ENCODE peak calls at places on chromosomes 13 and 19, in eight cellular contexts. E is GM12892, C is GM12891, T is Peyer's patch, X is upper lobe of left lung, I is thyroid gland, L is body of pancreas, M is breast epithelium. D is an unnamed sample.

GRCh38 chr19:14361824-14362223 is 19.4 kb upstream of the ADGRE5 start:
- DNase-seq in X (no peak), M (no peak), L (no peak), T (no peak), E (no peak), I (no peak), C (no peak), D (no peak)

GRCh38 chr13:31944262-31945160 is 87.1 kb upstream of the FRY start:
- DNase-seq in C (no peak), I (no peak), X (no peak), L (no peak), E (no peak), T (no peak), M (no peak), D (no peak)

GRCh38 chr13:104875008-104875762 is 1660.3 kb downstream of the EFNB2 start:
- DNase-seq in X (no peak), I (no peak), T (no peak), C (no peak), L (no peak), M (no peak), E (no peak), D (no peak)

GRCh38 chr19:32464279-32464678 is 58.7 kb downstream of the DPY19L3 start:
- DNase-seq in T (no peak), L (no peak), E (no peak), C (no peak), I (no peak), X (no peak), M (no peak), D (no peak)

GRCh38 chr13:65260938-65261880 is 1968.9 kb downstream of the PCDH9 start:
- DNase-seq in E (no peak), X (no peak), M (no peak), I (no peak), T (no peak), L (no peak), C (no peak), D (no peak)

GRCh38 chr13:110676511-110677204 is 29.3 kb downstream of the CARS2 start:
- DNase-seq in T (no peak), X (peak; percentile 51), E (peak; percentile 54), M (no peak), L (peak; percentile 61), C (peak; percentile 52), I (peak; percentile 18), D (no peak)

GRCh38 chr13:44312898-44313551 is 60.6 kb upstream of the SERP2 start:
- DNase-seq in L (no peak), I (no peak), E (no peak), M (no peak), C (no peak), T (no peak), X (no peak), D (no peak)

GRCh38 chr13:73268306-73268705 is 209.5 kb downstream of the KLF5 start:
- DNase-seq in C (no peak), I (no peak), L (no peak), E (no peak), M (no peak), X (no peak), T (peak; percentile 59), D (peak; percentile 15)

GRCh38 chr19:14048439-14049153 is 13.3 kb downstream of the PALM3 start:
- DNase-seq in C (peak; percentile 71), T (peak; percentile 74), I (peak; percentile 55), M (no peak), X (no peak), E (no peak), L (peak; percentile 61), D (peak; percentile 59)

GRCh38 chr19:13060233-13060963 is 42.3 kb downstream of the LYL1 start:
- DNase-seq in M (no peak), E (no peak), X (peak; percentile 54), C (no peak), T (no peak), I (peak; percentile 87), L (peak; percentile 40), D (peak; percentile 94)

GRCh38 chr19:31459430-31459829 is 110.2 kb upstream of the TSHZ3 start:
- DNase-seq in T (no peak), X (no peak), M (no peak), E (no peak), I (no peak), C (no peak), L (no peak), D (no peak)

GRCh38 chr13:41974262-41974900 is 13.5 kb upstream of the VWA8 start:
- DNase-seq in X (no peak), M (no peak), I (no peak), T (no peak), E (no peak), C (no peak), L (no peak), D (no peak)

GRCh38 chr13:31107109-31107508 is 54.6 kb downstream of the HSPH1 start:
- DNase-seq in C (no peak), X (no peak), I (no peak), E (no peak), T (no peak), M (no peak), L (no peak), D (no peak)

GRCh38 chr13:93355094-93355493 is 128.5 kb downstream of the GPC6 start:
- DNase-seq in X (no peak), L (no peak), C (no peak), M (no peak), T (no peak), E (no peak), I (no peak), D (no peak)

DNA sequence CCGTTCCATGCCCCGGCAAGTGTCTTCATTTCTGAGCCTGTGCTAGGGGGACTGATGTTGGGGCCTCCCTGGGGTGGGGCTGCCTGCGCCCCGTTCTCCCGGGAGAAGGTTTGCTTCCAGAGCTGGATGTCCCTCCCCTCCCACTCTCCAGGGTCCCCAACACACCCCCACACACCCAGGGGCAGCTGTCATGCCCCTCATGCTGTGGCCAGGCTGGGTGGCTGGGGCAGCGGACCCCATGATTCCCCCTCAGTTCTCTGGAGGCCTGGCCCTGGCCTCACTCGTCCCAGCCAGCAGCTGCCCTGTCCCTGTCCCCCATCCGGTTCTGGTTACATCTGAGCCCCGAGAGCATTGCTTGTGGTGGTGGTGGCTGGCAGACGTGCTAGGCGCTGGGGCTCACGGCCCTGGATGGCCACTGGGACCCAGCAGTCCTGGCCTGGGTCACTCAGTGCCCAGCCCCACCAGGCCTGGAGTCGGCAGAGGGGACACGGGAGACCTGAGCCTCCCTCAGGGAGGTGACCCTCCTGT is 184.8 kb downstream of the KDM4B start:
- DNase-seq in T (no peak), L (no peak), I (no peak), X (peak; percentile 68), M (no peak), E (peak; percentile 36), C (peak; percentile 37), D (no peak)
- TF ChIP-seq POLR2A in T (no peak), L (no peak), I (no peak), X (no peak), M (no peak), E (no peak), C (no peak), D (no peak)

GRCh38 chr19:49538643-49539042 is 10.8 kb downstream of the RCN3 start:
- DNase-seq in E (no peak), C (no peak), T (no peak), I (no peak), X (no peak), L (no peak), M (no peak), D (no peak)

GRCh38 chr19:49530708-49531107 is 2.9 kb downstream of the RCN3 start:
- DNase-seq in M (no peak), I (no peak), T (no peak), X (no peak), L (no peak), E (no peak), C (no peak), D (no peak)

GRCh38 chr19:49536921-49537462 is 9.2 kb downstream of the RCN3 start:
- DNase-seq in I (no peak), C (no peak), M (no peak), X (no peak), T (no peak), L (no peak), E (no peak), D (no peak)

GRCh38 chr19:49534632-49535385 is 7.0 kb downstream of the RCN3 start:
- DNase-seq in T (no peak), C (no peak), I (no peak), X (no peak), E (no peak), L (no peak), M (no peak), D (no peak)

GRCh38 chr19:49533551-49534488 is 6.0 kb downstream of the RCN3 start:
- DNase-seq in E (peak; percentile 69), M (peak; percentile 63), L (peak; percentile 86), C (peak; percentile 71), X (peak; percentile 97), I (peak; percentile 69), T (peak; percentile 74), D (peak; percentile 92)
- TF ChIP-seq POLR2A in E (no peak), M (no peak), L (no peak), C (no peak), X (no peak), I (no peak), T (no peak), D (peak; percentile 17)

DNA sequence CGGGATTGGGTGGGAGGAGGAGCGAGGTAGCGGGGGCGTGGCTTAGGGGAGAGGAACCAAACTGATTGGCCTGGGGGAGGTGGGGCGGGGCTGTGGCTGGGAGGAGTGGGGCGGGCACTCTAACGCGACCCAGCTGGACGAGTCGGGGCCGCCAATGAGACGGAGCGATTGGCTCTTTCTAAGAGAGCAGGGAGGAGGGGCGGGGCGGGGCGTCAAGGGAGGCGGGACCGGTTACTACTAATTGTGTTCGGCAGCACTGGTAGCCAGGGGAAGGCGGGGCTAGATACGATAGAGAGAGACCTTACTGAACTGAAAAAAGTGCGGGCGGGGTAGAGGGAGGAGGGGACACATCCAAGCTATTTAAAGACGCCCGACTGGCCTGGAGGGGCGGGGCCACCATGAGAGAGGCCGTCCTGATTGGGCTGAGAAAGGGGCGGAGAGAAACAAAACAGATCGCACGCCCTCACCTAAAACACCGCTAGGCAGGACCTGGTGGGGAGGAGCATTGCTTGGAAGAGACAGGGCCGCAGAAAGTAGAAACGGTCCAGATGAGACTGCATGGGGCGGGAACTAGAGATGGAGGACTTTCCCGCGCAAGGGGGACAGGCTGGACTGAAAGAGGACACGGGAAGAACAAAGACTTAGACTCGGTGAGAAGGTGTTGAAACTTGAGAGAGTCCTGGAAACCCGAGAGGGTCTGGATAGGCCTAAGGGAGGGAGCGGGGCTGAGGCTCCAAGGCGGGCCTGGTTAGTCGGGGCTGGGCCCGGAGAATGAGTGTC is at the start of gene KCNC3:
- DNase-seq in M (peak; percentile 100), I (peak; percentile 100), L (peak; percentile 100), E (peak; percentile 94), T (peak; percentile 98), X (peak; percentile 99), C (peak; percentile 94), D (peak; percentile 78)
- TF ChIP-seq POLR2A in M (no peak), I (no peak), L (peak; percentile 77), E (peak; percentile 85), T (no peak), X (peak; percentile 43), C (peak; percentile 67), D (no peak)

DNA sequence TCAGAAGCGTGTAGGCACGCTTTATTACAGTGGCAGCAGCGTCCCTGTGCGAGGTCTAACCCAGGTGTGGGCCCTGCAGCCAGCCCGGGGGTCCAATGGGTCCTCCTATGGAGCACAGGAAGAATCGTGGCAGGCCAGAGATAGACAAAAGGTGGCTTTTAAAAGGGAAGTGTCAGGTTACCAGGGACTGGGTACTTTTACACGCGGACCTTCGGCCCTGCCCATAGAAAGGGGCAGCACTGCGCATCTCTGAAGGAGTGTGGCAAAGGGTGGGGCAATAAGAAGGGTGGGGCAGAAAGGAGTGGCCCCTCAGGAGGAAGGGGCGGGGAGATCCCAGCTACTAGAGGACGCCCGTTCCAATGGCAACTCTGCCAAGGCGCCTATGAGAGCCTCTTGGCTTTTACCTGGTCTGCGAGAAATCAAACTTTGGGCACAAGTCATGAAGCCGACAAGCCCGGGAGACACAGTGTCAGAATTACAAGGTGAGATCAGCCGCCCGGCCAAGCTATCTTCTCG is 1419.8 kb downstream of the UQCRFS1 start:
- DNase-seq in E (peak; percentile 39), T (peak; percentile 81), X (peak; percentile 54), I (peak; percentile 81), M (peak; percentile 87), C (peak; percentile 32), L (peak; percentile 89), D (peak; percentile 73)
- TF ChIP-seq POLR2A in E (no peak), T (no peak), X (no peak), I (no peak), M (no peak), C (no peak), L (no peak), D (peak; percentile 21)

D was measured in H54.